ENCODE peak calls at places on chromosomes 3 and 15, in five cellular contexts. One of them, this sample, is unnamed. For H3K36me3, the result is how much of the 10 kb centered on the place peaks cover.

GRCh38 chr3:14438929-14439328 is 36.5 kb downstream of the SLC6A6 start:
- DNase-seq in GM06990: no peak
- DNase-seq in esophagus squamous epithelium: no peak
- DNase-seq in breast epithelium: no peak
- DNase-seq in brain microvascular endothelial cell: no peak
- DNase-seq in this sample: no peak

GRCh38 chr15:92391640-92392039 is 2.0 kb upstream of the ST8SIA2 start:
- DNase-seq in GM06990: no peak
- DNase-seq in esophagus squamous epithelium: no peak
- DNase-seq in breast epithelium: no peak
- DNase-seq in brain microvascular endothelial cell: peak
- DNase-seq in this sample: no peak

GRCh38 chr3:31567036-31567435 is 34.3 kb downstream of the STT3B start:
- DNase-seq in GM06990: no peak
- DNase-seq in esophagus squamous epithelium: no peak
- DNase-seq in breast epithelium: no peak
- DNase-seq in brain microvascular endothelial cell: no peak
- DNase-seq in this sample: no peak

GRCh38 chr15:47477253-47477652 is 240.1 kb upstream of the SEMA6D start:
- DNase-seq in GM06990: no peak
- DNase-seq in esophagus squamous epithelium: no peak
- DNase-seq in breast epithelium: no peak
- DNase-seq in brain microvascular endothelial cell: no peak
- DNase-seq in this sample: no peak

GRCh38 chr15:80585544-80586018 is 109.5 kb upstream of the ABHD17C start:
- DNase-seq in GM06990: no peak
- DNase-seq in esophagus squamous epithelium: no peak
- DNase-seq in breast epithelium: no peak
- DNase-seq in brain microvascular endothelial cell: no peak
- DNase-seq in this sample: no peak

GRCh38 chr3:122100591-122101491 is 45.7 kb downstream of the CD86 start:
- DNase-seq in GM06990: peak
- DNase-seq in esophagus squamous epithelium: no peak
- DNase-seq in breast epithelium: no peak
- DNase-seq in brain microvascular endothelial cell: no peak
- DNase-seq in this sample: no peak

GRCh38 chr3:32577621-32578556 is 7.2 kb upstream of the DYNC1LI1 start:
- DNase-seq in GM06990: peak
- DNase-seq in esophagus squamous epithelium: no peak
- DNase-seq in breast epithelium: no peak
- DNase-seq in brain microvascular endothelial cell: no peak
- DNase-seq in this sample: peak

GRCh38 chr3:40915346-40915865 is 283.9 kb upstream of the CTNNB1 start:
- DNase-seq in GM06990: no peak
- DNase-seq in esophagus squamous epithelium: no peak
- DNase-seq in breast epithelium: peak
- DNase-seq in brain microvascular endothelial cell: no peak
- DNase-seq in this sample: no peak

GRCh38 chr3:177343122-177343521 is 145.8 kb upstream of the TBL1XR1 start:
- DNase-seq in GM06990: no peak
- DNase-seq in esophagus squamous epithelium: no peak
- DNase-seq in breast epithelium: no peak
- DNase-seq in brain microvascular endothelial cell: no peak
- DNase-seq in this sample: no peak

GRCh38 chr3:197835509-197835908 is 44.5 kb downstream of the LRCH3 start:
- DNase-seq in GM06990: no peak
- DNase-seq in esophagus squamous epithelium: no peak
- DNase-seq in breast epithelium: no peak
- DNase-seq in brain microvascular endothelial cell: no peak
- DNase-seq in this sample: no peak

GRCh38 chr15:48695088-48695834 is 49.8 kb upstream of the FBN1 start:
- DNase-seq in GM06990: no peak
- DNase-seq in esophagus squamous epithelium: no peak
- DNase-seq in breast epithelium: no peak
- DNase-seq in brain microvascular endothelial cell: peak
- DNase-seq in this sample: no peak

GRCh38 chr15:36999778-37000177 is 100.6 kb downstream of the MEIS2 start:
- DNase-seq in GM06990: no peak
- DNase-seq in esophagus squamous epithelium: no peak
- DNase-seq in breast epithelium: no peak
- DNase-seq in brain microvascular endothelial cell: no peak
- DNase-seq in this sample: no peak

GRCh38 chr3:51929420-51930003 is 12.2 kb downstream of the RRP9 start:
- DNase-seq in GM06990: no peak
- DNase-seq in esophagus squamous epithelium: no peak
- DNase-seq in breast epithelium: no peak
- DNase-seq in brain microvascular endothelial cell: no peak
- DNase-seq in this sample: no peak

GRCh38 chr15:35209838-35210237 is 124.7 kb upstream of the NANOGP8 start:
- DNase-seq in GM06990: no peak
- DNase-seq in esophagus squamous epithelium: no peak
- DNase-seq in breast epithelium: no peak
- DNase-seq in brain microvascular endothelial cell: no peak
- DNase-seq in this sample: no peak

GRCh38 chr3:39137435-39137936 is 15.9 kb downstream of the CSRNP1 start:
- DNase-seq in GM06990: no peak
- DNase-seq in esophagus squamous epithelium: no peak
- DNase-seq in breast epithelium: no peak
- DNase-seq in brain microvascular endothelial cell: no peak
- DNase-seq in this sample: no peak

DNA sequence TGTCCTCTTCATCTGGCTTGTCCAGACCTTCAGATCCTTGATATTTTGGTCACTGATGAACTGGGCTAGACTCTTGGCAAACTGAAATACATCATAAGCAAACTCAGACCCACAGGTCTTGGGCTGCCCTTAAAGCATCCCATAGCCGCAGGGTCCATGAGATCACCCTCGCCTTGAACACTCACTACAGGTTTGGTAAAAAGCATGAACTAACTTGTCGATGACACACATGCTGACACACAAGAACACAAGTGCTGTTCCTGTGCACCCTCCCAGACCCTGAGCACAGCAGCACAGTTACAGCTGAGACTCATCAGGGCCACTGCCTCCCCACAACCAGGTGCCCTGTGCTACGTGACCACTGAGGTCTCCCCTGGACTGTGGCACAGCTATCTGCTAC is 21.0 kb downstream of the PFKFB4 start:
- DNase-seq in GM06990: no peak
- DNase-seq in esophagus squamous epithelium: no peak
- DNase-seq in breast epithelium: no peak
- DNase-seq in brain microvascular endothelial cell: no peak
- DNase-seq in this sample: no peak
- H3K36me3 ChIP-seq in GM06990: under half
- H3K36me3 ChIP-seq in esophagus squamous epithelium: half or more
- H3K36me3 ChIP-seq in breast epithelium: under half
- H3K36me3 ChIP-seq in brain microvascular endothelial cell: under half
- H3K36me3 ChIP-seq in this sample: under half

GRCh38 chr3:142563491-142563997 is 15.0 kb downstream of the ATR start:
- DNase-seq in GM06990: no peak
- DNase-seq in esophagus squamous epithelium: no peak
- DNase-seq in breast epithelium: no peak
- DNase-seq in brain microvascular endothelial cell: no peak
- DNase-seq in this sample: no peak

GRCh38 chr3:142566096-142566495 is 12.4 kb downstream of the ATR start:
- DNase-seq in GM06990: no peak
- DNase-seq in esophagus squamous epithelium: no peak
- DNase-seq in breast epithelium: peak
- DNase-seq in brain microvascular endothelial cell: no peak
- DNase-seq in this sample: no peak

GRCh38 chr3:142560118-142560517 is 18.4 kb downstream of the ATR start:
- DNase-seq in GM06990: no peak
- DNase-seq in esophagus squamous epithelium: no peak
- DNase-seq in breast epithelium: no peak
- DNase-seq in brain microvascular endothelial cell: no peak
- DNase-seq in this sample: no peak
- H3K36me3 ChIP-seq in GM06990: under half
- H3K36me3 ChIP-seq in esophagus squamous epithelium: half or more
- H3K36me3 ChIP-seq in breast epithelium: under half
- H3K36me3 ChIP-seq in brain microvascular endothelial cell: under half
- H3K36me3 ChIP-seq in this sample: under half

DNA sequence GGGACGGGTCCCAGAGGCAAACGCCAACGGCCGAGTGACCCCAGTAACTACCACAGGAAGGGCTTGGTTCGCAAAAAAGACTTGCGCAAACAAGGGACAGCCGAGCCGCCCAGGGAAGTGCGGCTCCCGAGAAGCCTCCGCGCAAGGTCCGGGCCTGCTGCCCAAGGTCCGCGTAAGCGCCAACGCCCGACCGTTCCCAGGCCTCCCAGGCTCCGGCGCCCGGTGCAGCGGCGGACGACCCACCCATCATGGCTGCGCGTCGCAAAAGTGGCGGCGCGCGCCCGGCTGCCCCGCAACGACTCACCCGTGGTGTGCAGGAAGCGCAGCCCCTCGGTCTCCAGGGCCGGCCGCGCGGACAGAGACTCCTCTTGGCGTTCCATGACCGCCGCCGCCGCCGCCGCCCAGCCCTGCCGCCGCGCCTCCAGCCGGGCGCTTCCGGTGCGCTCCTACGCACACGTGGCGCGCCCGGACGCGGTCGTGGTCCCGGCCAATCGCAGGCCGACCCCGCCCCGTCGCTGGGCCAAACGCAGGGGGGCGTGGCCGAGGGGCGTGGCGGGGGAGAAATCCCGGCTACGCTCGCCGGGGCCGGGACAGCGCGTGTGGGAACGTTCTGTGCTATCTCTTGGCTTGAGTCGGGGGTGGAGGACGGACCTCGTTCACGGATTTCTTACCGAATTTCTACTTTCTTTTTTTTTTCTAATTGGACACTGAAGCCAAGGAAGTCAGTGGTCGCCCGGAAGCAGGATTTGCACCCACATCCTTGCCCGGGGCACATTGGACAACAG is at the start of gene SELENOS:
- DNase-seq in GM06990: peak
- DNase-seq in esophagus squamous epithelium: peak
- DNase-seq in breast epithelium: peak
- DNase-seq in brain microvascular endothelial cell: peak
- DNase-seq in this sample: peak
- H3K36me3 ChIP-seq in GM06990: under half
- H3K36me3 ChIP-seq in esophagus squamous epithelium: half or more
- H3K36me3 ChIP-seq in breast epithelium: under half
- H3K36me3 ChIP-seq in brain microvascular endothelial cell: under half
- H3K36me3 ChIP-seq in this sample: under half

GRCh38 chr3:16354291-16354690 is 89.3 kb downstream of the OXNAD1 start:
- DNase-seq in GM06990: no peak
- DNase-seq in esophagus squamous epithelium: no peak
- DNase-seq in breast epithelium: no peak
- DNase-seq in brain microvascular endothelial cell: no peak
- DNase-seq in this sample: no peak
- H3K36me3 ChIP-seq in GM06990: under half
- H3K36me3 ChIP-seq in esophagus squamous epithelium: under half
- H3K36me3 ChIP-seq in breast epithelium: under half
- H3K36me3 ChIP-seq in brain microvascular endothelial cell: under half
- H3K36me3 ChIP-seq in this sample: under half

GRCh38 chr3:2356298-2356950 is 257.8 kb downstream of the CNTN4 start:
- DNase-seq in GM06990: no peak
- DNase-seq in esophagus squamous epithelium: no peak
- DNase-seq in breast epithelium: no peak
- DNase-seq in brain microvascular endothelial cell: no peak
- DNase-seq in this sample: no peak
- H3K36me3 ChIP-seq in GM06990: under half
- H3K36me3 ChIP-seq in esophagus squamous epithelium: under half
- H3K36me3 ChIP-seq in breast epithelium: under half
- H3K36me3 ChIP-seq in brain microvascular endothelial cell: under half
- H3K36me3 ChIP-seq in this sample: under half

GRCh38 chr3:169971522-169971921 is 4.9 kb downstream of the SEC62 start:
- DNase-seq in GM06990: no peak
- DNase-seq in esophagus squamous epithelium: no peak
- DNase-seq in breast epithelium: no peak
- DNase-seq in brain microvascular endothelial cell: no peak
- DNase-seq in this sample: no peak
- H3K36me3 ChIP-seq in GM06990: under half
- H3K36me3 ChIP-seq in esophagus squamous epithelium: under half
- H3K36me3 ChIP-seq in breast epithelium: under half
- H3K36me3 ChIP-seq in brain microvascular endothelial cell: under half
- H3K36me3 ChIP-seq in this sample: under half

GRCh38 chr3:185473290-185473815 is 25.5 kb downstream of the TMEM41A start:
- DNase-seq in GM06990: no peak
- DNase-seq in esophagus squamous epithelium: no peak
- DNase-seq in breast epithelium: no peak
- DNase-seq in brain microvascular endothelial cell: no peak
- DNase-seq in this sample: no peak

GRCh38 chr3:185477316-185477715 is 21.5 kb downstream of the TMEM41A start:
- DNase-seq in GM06990: no peak
- DNase-seq in esophagus squamous epithelium: no peak
- DNase-seq in breast epithelium: no peak
- DNase-seq in brain microvascular endothelial cell: no peak
- DNase-seq in this sample: no peak
- H3K36me3 ChIP-seq in GM06990: under half
- H3K36me3 ChIP-seq in esophagus squamous epithelium: half or more
- H3K36me3 ChIP-seq in breast epithelium: under half
- H3K36me3 ChIP-seq in brain microvascular endothelial cell: under half
- H3K36me3 ChIP-seq in this sample: under half